ENCODE peak calls at places on chromosomes 3 and 15, in seven cellular contexts. V, Y, U, B, A, G and O are unnamed samples.

GRCh38 chr3:4306860-4307259 is 3.7 kb downstream of the SETMAR start:
- DNase-seq in G (no peak), V (no peak), A (no peak), U (no peak), Y (no peak), B (no peak), O (no peak)

GRCh38 chr3:30539772-30540171 is 66.6 kb upstream of the TGFBR2 start:
- DNase-seq in U (no peak), V (no peak), B (no peak), G (no peak), Y (no peak), A (no peak), O (no peak)

GRCh38 chr3:73520931-73521461 is 103.7 kb downstream of the PDZRN3 start:
- DNase-seq in G (no peak), Y (no peak), A (no peak), U (no peak), B (no peak), V (no peak), O (peak)

GRCh38 chr15:31974855-31975421 is 55.4 kb upstream of the CHRNA7 start:
- DNase-seq in G (peak), Y (no peak), V (no peak), A (peak), B (peak), U (peak), O (peak)

GRCh38 chr3:123319760-123320159 is 118.0 kb downstream of the SEC22A start:
- DNase-seq in G (no peak), U (no peak), B (no peak), V (no peak), Y (no peak), A (peak), O (no peak)

GRCh38 chr3:140274429-140274828 is 339.4 kb downstream of the CLSTN2 start:
- DNase-seq in U (no peak), V (no peak), A (no peak), B (no peak), Y (no peak), G (no peak), O (no peak)

GRCh38 chr3:143302638-143303171 is 183.1 kb downstream of the CHST2 start:
- DNase-seq in A (no peak), B (no peak), G (no peak), V (no peak), Y (no peak), U (no peak), O (peak)

GRCh38 chr15:95624616-95625361 is 705.7 kb upstream of the NR2F2 start:
- DNase-seq in A (no peak), Y (no peak), B (no peak), U (no peak), V (no peak), G (no peak), O (no peak)

GRCh38 chr3:117671707-117672318 is 962.2 kb downstream of the TUSC7 start:
- DNase-seq in Y (no peak), U (no peak), A (peak), B (no peak), G (no peak), V (no peak), O (no peak)

GRCh38 chr15:71705151-71705550 is 105.2 kb upstream of the NR2E3 start:
- DNase-seq in V (no peak), Y (no peak), G (no peak), A (no peak), U (no peak), B (no peak), O (no peak)

GRCh38 chr3:24952388-24952787 is 457.7 kb upstream of the THRB start:
- DNase-seq in Y (no peak), U (peak), B (no peak), G (no peak), A (no peak), V (no peak), O (no peak)

GRCh38 chr3:144491333-144491732 is 519.7 kb downstream of the DIPK2A start:
- DNase-seq in A (no peak), G (no peak), V (no peak), U (no peak), Y (no peak), B (no peak), O (no peak)

GRCh38 chr15:68821190-68821897 is 649 bp upstream of the ANP32A start:
- DNase-seq in U (no peak), G (no peak), B (peak), Y (no peak), V (no peak), A (no peak), O (no peak)

GRCh38 chr15:98554272-98555172 is 93.8 kb upstream of the IGF1R start:
- DNase-seq in Y (no peak), A (peak), U (no peak), B (no peak), G (no peak), V (no peak), O (no peak)

GRCh38 chr3:124886168-124887051 is 755 bp downstream of the ITGB5 start:
- DNase-seq in Y (no peak), B (peak), G (peak), U (peak), V (no peak), A (peak), O (peak)

GRCh38 chr15:81887913-81888312 is 157.9 kb downstream of the MEX3B start:
- DNase-seq in V (no peak), Y (no peak), U (no peak), G (no peak), A (no peak), B (no peak), O (no peak)

GRCh38 chr3:184568918-184569829 is 7.6 kb downstream of the EPHB3 start:
- DNase-seq in V (no peak), Y (no peak), U (peak), G (no peak), B (peak), A (peak), O (peak)

GRCh38 chr15:90871097-90871715 is 2.8 kb downstream of the FURIN start:
- DNase-seq in Y (no peak), U (peak), A (peak), B (peak), V (no peak), G (no peak), O (peak)

GRCh38 chr3:72261566-72262564 is 476.9 kb upstream of the PROK2 start:
- DNase-seq in U (no peak), Y (no peak), B (no peak), V (no peak), A (peak), G (no peak), O (no peak)

GRCh38 chr3:31011383-31011782 is 116.9 kb upstream of the GADL1 start:
- DNase-seq in V (no peak), A (no peak), B (no peak), G (no peak), Y (no peak), U (no peak), O (no peak)

GRCh38 chr15:89621547-89621946 is 33.7 kb downstream of the KIF7 start:
- DNase-seq in G (no peak), Y (no peak), U (no peak), A (no peak), V (no peak), B (no peak), O (no peak)

GRCh38 chr3:79178471-79178870 is 589.3 kb downstream of the ROBO1 start:
- DNase-seq in A (no peak), G (no peak), B (no peak), Y (no peak), U (no peak), V (no peak), O (no peak)

GRCh38 chr3:193053031-193053430 is 135.4 kb upstream of the MB21D2 start:
- DNase-seq in V (no peak), B (no peak), Y (no peak), G (no peak), U (no peak), A (no peak), O (no peak)

GRCh38 chr15:100809151-100809550 is 70.5 kb upstream of the ALDH1A3 start:
- DNase-seq in U (no peak), B (no peak), A (no peak), G (no peak), V (no peak), Y (no peak), O (no peak)

GRCh38 chr15:22941179-22941578 is 39.0 kb downstream of the CYFIP1 start:
- DNase-seq in Y (no peak), G (no peak), U (no peak), A (no peak), V (no peak), B (no peak), O (no peak)

GRCh38 chr3:171239757-171240503 is 213.4 kb upstream of the SLC2A2 start:
- DNase-seq in G (no peak), A (no peak), B (peak), V (no peak), Y (no peak), U (no peak), O (no peak)

GRCh38 chr3:38649500-38650247 is at the start of gene SCN5A:
- DNase-seq in A (peak), G (no peak), Y (no peak), U (peak), B (peak), V (no peak), O (peak)

GRCh38 chr3:127722928-127723603 is 50.3 kb downstream of the ABTB1 start:
- DNase-seq in B (no peak), V (no peak), G (no peak), Y (no peak), U (no peak), A (peak), O (no peak)

GRCh38 chr3:128726691-128727031 is 678 bp downstream of the RAB7A start:
- DNase-seq in U (no peak), Y (no peak), V (no peak), A (no peak), B (peak), G (peak), O (peak)

GRCh38 chr3:186211101-186211500 is 102.2 kb upstream of the ETV5 start:
- DNase-seq in Y (no peak), G (no peak), V (no peak), B (no peak), U (no peak), A (no peak), O (no peak)

GRCh38 chr3:129095285-129095684 is 26.3 kb downstream of the RAB43 start:
- DNase-seq in A (no peak), U (no peak), G (no peak), Y (no peak), V (no peak), B (no peak), O (no peak)

GRCh38 chr3:147361671-147362420 is 44.5 kb downstream of the ZIC4 start:
- DNase-seq in V (no peak), U (peak), B (peak), A (peak), Y (peak), G (peak), O (no peak)

GRCh38 chr3:151096697-151097096 is 11.2 kb downstream of the MED12L start:
- DNase-seq in G (no peak), V (no peak), A (no peak), B (no peak), U (peak), Y (no peak), O (no peak)

GRCh38 chr3:151100076-151100475 is 14.6 kb downstream of the MED12L start:
- DNase-seq in A (no peak), B (no peak), Y (no peak), V (no peak), U (no peak), G (no peak), O (no peak)

GRCh38 chr3:151107177-151107576 is 21.7 kb downstream of the MED12L start:
- DNase-seq in Y (no peak), A (no peak), B (no peak), G (no peak), V (no peak), U (no peak), O (no peak)

GRCh38 chr3:151106311-151106710 is 20.8 kb downstream of the MED12L start:
- DNase-seq in Y (no peak), U (no peak), G (no peak), A (no peak), V (no peak), B (no peak), O (peak)

GRCh38 chr3:151101270-151101954 is 15.9 kb downstream of the MED12L start:
- DNase-seq in Y (no peak), A (peak), U (no peak), B (peak), V (no peak), G (no peak), O (no peak)
- TF ChIP-seq JUND in Y (no peak), A (no peak), U (no peak), B (no peak), V (no peak), G (no peak), O (no peak)

GRCh38 chr3:188349276-188349962 is 195.5 kb downstream of the LPP start:
- DNase-seq in U (no peak), G (no peak), A (no peak), Y (peak), B (peak), V (no peak), O (peak)
- TF ChIP-seq JUND in U (no peak), G (no peak), A (no peak), Y (no peak), B (no peak), V (no peak), O (no peak)

DNA sequence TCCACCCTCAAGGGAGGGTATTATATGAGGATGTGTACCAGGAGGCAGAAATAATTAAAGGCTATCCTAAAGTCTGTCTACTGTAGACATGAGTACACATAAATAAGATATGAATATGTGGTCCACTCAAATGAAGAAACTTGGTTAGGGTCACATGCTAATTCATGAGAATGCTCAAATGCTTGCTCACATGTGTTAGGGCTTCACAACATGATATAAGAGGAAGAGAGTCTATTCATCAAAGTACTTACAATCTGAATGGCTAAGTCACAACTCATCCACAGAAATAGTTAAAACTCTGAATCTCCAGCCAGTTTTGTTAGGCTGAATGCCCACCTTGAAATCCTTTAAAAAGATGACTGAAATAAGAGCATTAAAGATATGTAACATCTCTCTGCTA is 10.4 kb upstream of the TBC1D5 start:
- DNase-seq in U (no peak), A (no peak), G (no peak), Y (no peak), V (no peak), B (no peak), O (no peak)
- TF ChIP-seq JUND in U (no peak), A (no peak), G (no peak), Y (no peak), V (no peak), B (no peak), O (no peak)

GRCh38 chr3:37443363-37444035 is 269.1 kb upstream of the LRRFIP2 start:
- DNase-seq in Y (no peak), V (no peak), G (no peak), B (no peak), A (no peak), U (no peak), O (no peak)
- TF ChIP-seq JUND in Y (no peak), V (no peak), G (no peak), B (no peak), A (no peak), U (peak), O (no peak)

GRCh38 chr3:32113981-32114566 is 7.7 kb downstream of the GPD1L start:
- DNase-seq in A (no peak), B (no peak), G (no peak), U (no peak), V (no peak), Y (no peak), O (no peak)

GRCh38 chr3:32121137-32121536 is 14.7 kb downstream of the GPD1L start:
- DNase-seq in G (no peak), V (no peak), A (no peak), Y (no peak), U (no peak), B (no peak), O (no peak)

GRCh38 chr3:32120480-32120879 is 14.1 kb downstream of the GPD1L start:
- DNase-seq in Y (no peak), A (no peak), V (no peak), G (no peak), B (no peak), U (no peak), O (no peak)

GRCh38 chr3:32117324-32117723 is 10.9 kb downstream of the GPD1L start:
- DNase-seq in U (no peak), A (no peak), V (no peak), Y (no peak), B (no peak), G (peak), O (no peak)

DNA sequence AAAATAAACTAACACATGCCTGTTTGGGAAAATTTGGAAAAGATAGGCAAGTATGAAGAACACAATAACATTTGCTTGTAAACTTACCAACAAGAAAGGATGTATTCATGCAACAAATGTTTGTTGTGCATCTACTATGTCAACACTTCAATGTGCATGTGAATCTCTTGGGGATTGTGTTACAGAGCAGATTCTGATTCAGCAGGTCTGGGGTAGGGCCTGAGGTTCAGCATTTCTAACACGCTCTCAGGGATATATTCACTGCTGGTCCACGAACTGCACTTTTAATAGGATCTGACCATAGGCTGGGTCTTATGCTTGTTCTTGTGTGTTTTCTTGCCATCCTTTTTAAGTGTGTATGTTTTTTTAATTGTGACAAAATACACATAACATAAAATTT is 11.8 kb downstream of the GPD1L start:
- DNase-seq in B (no peak), A (no peak), U (no peak), Y (no peak), V (no peak), G (no peak), O (no peak)
- TF ChIP-seq JUND in B (no peak), A (no peak), U (no peak), Y (no peak), V (no peak), G (no peak), O (no peak)

GRCh38 chr15:42226648-42227047 is 18.5 kb upstream of the VPS39 start:
- DNase-seq in B (no peak), Y (no peak), G (peak), U (no peak), V (no peak), A (no peak), O (no peak)
- TF ChIP-seq JUND in B (no peak), Y (no peak), G (no peak), U (no peak), V (no peak), A (no peak), O (no peak)

DNA sequence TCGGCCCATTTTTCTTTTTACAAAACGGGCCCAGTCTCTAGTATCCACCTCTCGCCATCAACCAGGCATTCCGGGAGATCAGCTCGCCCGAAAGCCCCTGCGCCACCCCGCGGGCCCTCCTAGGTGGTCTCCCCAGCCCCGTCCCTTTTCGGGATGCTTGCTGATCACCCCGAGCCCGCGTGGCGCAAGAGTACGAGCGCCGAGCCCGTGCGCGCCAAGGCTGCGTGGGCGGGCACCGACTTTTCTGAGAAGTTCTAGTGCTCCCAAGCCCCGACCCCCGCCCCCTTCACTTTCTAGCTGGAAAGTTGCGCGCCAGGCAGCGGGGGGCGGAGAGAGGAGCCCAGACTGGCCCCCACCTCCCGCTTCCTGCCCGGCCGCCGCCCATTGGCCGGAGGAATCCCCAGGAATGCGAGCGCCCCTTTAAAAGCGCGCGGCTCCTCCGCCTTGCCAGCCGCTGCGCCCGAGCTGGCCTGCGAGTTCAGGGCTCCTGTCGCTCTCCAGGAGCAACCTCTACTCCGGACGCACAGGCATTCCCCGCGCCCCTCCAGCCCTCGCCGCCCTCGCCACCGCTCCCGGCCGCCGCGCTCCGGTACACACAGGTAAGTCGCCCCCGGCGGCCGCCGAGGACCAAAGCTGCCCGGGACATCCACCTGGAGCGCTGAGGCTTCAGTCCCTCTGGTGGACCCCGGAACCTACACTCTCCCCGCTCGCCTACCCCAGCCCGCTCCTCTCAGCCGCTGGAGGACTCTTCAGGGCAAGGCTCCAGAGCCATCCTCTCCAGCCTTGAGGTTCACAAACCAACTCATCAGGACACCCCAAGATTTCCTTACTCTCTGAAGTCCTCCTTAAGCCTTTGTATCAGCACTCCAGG is at the start of gene THBS1:
- DNase-seq in B (no peak), V (no peak), Y (no peak), G (peak), A (peak), U (peak), O (peak)
- TF ChIP-seq JUND in B (no peak), V (no peak), Y (no peak), G (no peak), A (no peak), U (no peak), O (no peak)

GRCh38 chr15:78021761-78022160 is 55.8 kb downstream of the TBC1D2B start:
- DNase-seq in V (no peak), A (no peak), B (no peak), G (no peak), U (no peak), Y (no peak), O (no peak)
- TF ChIP-seq JUND in V (no peak), A (no peak), B (no peak), G (no peak), U (no peak), Y (no peak), O (no peak)

GRCh38 chr3:71109977-71110285 is 473.6 kb downstream of the FOXP1 start:
- DNase-seq in A (no peak), B (no peak), G (no peak), Y (no peak), U (no peak), V (no peak), O (no peak)

GRCh38 chr3:71110531-71111222 is 472.9 kb downstream of the FOXP1 start:
- DNase-seq in Y (no peak), G (no peak), U (no peak), B (no peak), A (no peak), V (no peak), O (peak)

GRCh38 chr3:71112576-71112975 is 471.0 kb downstream of the FOXP1 start:
- DNase-seq in V (no peak), Y (no peak), A (no peak), B (no peak), G (no peak), U (no peak), O (peak)

GRCh38 chr3:71109241-71109976 is 474.1 kb downstream of the FOXP1 start:
- DNase-seq in A (no peak), V (no peak), B (no peak), G (no peak), Y (no peak), U (no peak), O (no peak)

DNA sequence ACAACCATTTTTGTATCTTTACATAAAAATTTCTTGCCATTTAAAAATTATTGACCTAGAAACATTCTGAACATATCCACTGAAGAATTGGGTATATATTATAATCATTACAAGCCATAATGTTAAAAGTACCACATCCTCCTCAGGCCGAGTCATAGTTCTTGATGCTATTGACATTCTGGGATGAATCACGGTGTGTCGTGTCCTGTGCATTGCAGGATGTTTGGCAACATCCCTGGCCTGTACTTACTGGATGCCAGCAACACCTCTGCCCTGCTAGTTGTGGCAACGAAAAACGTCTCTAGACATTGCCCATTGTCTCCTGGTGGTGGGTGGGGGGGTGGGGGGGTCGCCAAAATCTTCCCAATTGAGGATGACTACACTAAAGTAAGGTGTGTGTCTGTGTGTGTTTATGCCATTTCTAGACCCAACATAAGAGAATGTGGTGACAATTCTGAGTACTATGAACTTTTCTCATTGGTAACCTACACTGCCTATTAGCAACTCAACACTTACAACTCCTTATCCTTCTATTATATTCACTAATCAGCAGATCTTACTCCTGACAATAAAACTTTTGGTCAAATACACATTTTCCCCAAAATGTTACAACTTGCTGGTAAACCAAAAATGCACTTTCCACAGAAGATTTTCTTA is 471.6 kb downstream of the FOXP1 start:
- DNase-seq in B (no peak), U (no peak), G (peak), Y (peak), V (no peak), A (no peak), O (peak)
- TF ChIP-seq JUND in B (no peak), U (no peak), G (no peak), Y (no peak), V (no peak), A (peak), O (no peak)